ENCODE peak calls at places on chromosomes 7 and 10, in six cellular contexts. W is testis; G is activated CD8-positive, alpha-beta memory T cell treated with anti-CD3 and anti-CD28 coated beads for 24 hours; F is lung microvascular endothelial cell; D is dorsolateral prefrontal cortex; P is GM23248. L is an unnamed sample.

GRCh38 chr7:151890355-151891004 is 13.6 kb upstream of the PRKAG2 start:
- DNase-seq in F (no peak), G (no peak), W (no peak), D (no peak), P (no peak), L (no peak)

GRCh38 chr10:566241-566885 is 123.1 kb downstream of the DIP2C start:
- DNase-seq in D (no peak), W (no peak), G (no peak), P (no peak), F (no peak), L (no peak)

GRCh38 chr7:2613926-2614613 is 17.7 kb upstream of the TTYH3 start:
- DNase-seq in F (no peak), P (peak; percentile 74), D (no peak), W (peak; percentile 39), G (no peak), L (peak; percentile 30)

GRCh38 chr7:45979275-45980180 is 58.5 kb upstream of the IGFBP3 start:
- DNase-seq in F (no peak), W (no peak), P (peak; percentile 43), G (peak; percentile 11), D (no peak), L (no peak)

GRCh38 chr10:97919012-97919411 is 69.4 kb downstream of the GOLGA7B start:
- DNase-seq in P (no peak), W (no peak), D (no peak), G (no peak), F (no peak), L (peak; percentile 14)

GRCh38 chr10:23293145-23293724 is 51.4 kb downstream of the C10orf67 start:
- DNase-seq in G (no peak), P (peak; percentile 37), D (no peak), F (peak; percentile 53), W (peak; percentile 37), L (peak; percentile 27)

GRCh38 chr7:131007439-131008330 is 273.7 kb upstream of the KLF14 start:
- DNase-seq in F (peak; percentile 18), P (peak; percentile 93), G (peak; percentile 74), D (no peak), W (peak; percentile 84), L (peak; percentile 90)

GRCh38 chr7:55250313-55250712 is 114.8 kb upstream of the LANCL2 start:
- DNase-seq in F (peak; percentile 48), D (no peak), P (peak; percentile 42), G (no peak), W (peak; percentile 46), L (peak; percentile 34)

GRCh38 chr7:101173752-101174244 is 6.3 kb downstream of the NAT16 start:
- DNase-seq in G (peak; percentile 86), F (no peak), W (peak; percentile 63), P (peak; percentile 78), D (no peak), L (peak; percentile 66)

GRCh38 chr7:6153646-6154541 is 118.5 kb downstream of the CYTH3 start:
- DNase-seq in G (no peak), W (no peak), F (no peak), D (no peak), P (no peak), L (no peak)

GRCh38 chr10:43594944-43595589 is 11.2 kb upstream of the ZNF485 start:
- DNase-seq in W (no peak), P (peak; percentile 41), G (peak; percentile 63), F (no peak), D (no peak), L (peak; percentile 47)

GRCh38 chr7:126495001-126495400 is 757.7 kb downstream of the GRM8 start:
- DNase-seq in G (no peak), D (no peak), W (no peak), F (peak; percentile 36), P (no peak), L (no peak)

GRCh38 chr7:148395292-148395691 is 195.3 kb upstream of the C7orf33 start:
- DNase-seq in F (no peak), W (no peak), P (no peak), D (no peak), G (no peak), L (no peak)

GRCh38 chr10:95832216-95833037 is 75.3 kb upstream of the CC2D2B start:
- DNase-seq in F (peak; percentile 57), D (no peak), W (no peak), G (no peak), P (no peak), L (no peak)

GRCh38 chr10:4725917-4726606 is 99.9 kb upstream of the AKR1E2 start:
- DNase-seq in D (no peak), F (peak; percentile 93), P (peak; percentile 87), W (no peak), G (no peak), L (peak; percentile 83)

GRCh38 chr10:131737543-131738395 is 163.0 kb upstream of the PPP2R2D start:
- DNase-seq in P (no peak), F (no peak), G (peak; percentile 30), W (no peak), D (no peak), L (no peak)

GRCh38 chr7:76201732-76202665 is at the start of gene SRRM3:
- DNase-seq in G (peak; percentile 94), P (peak; percentile 85), W (peak; percentile 86), D (peak; percentile 72), F (peak; percentile 89), L (peak; percentile 57)

GRCh38 chr10:77152256-77152655 is 485.4 kb downstream of the KCNMA1 start:
- DNase-seq in W (no peak), P (no peak), G (no peak), F (peak; percentile 64), D (no peak), L (no peak)

GRCh38 chr7:97671571-97671970 is 60.3 kb upstream of the TAC1 start:
- DNase-seq in G (no peak), P (no peak), D (no peak), F (no peak), W (no peak), L (no peak)